ENCODE peak calls at places on chromosomes 4 and X, in six cellular contexts. One of them, this sample, is unnamed.

GRCh38 chr4:142778908-142779307 is 67.2 kb downstream of the INPP4B start:
- DNase-seq in bronchial epithelial cell: peak; percentile 15
- DNase-seq in hepatocyte: no peak
- DNase-seq in progenitor cell of endocrine pancreas: no peak
- DNase-seq in A549: no peak
- DNase-seq in neural crest cell: no peak
- DNase-seq in this sample: no peak

GRCh38 chrX:72028701-72029470 is 102.8 kb downstream of the RTL5 start:
- DNase-seq in bronchial epithelial cell: no peak
- DNase-seq in hepatocyte: no peak
- DNase-seq in progenitor cell of endocrine pancreas: no peak
- DNase-seq in A549: no peak
- DNase-seq in neural crest cell: no peak
- DNase-seq in this sample: no peak

GRCh38 chr4:56742080-56742871 is 61.2 kb upstream of the HOPX start:
- DNase-seq in bronchial epithelial cell: peak; percentile 37
- DNase-seq in hepatocyte: no peak
- DNase-seq in progenitor cell of endocrine pancreas: no peak
- DNase-seq in A549: no peak
- DNase-seq in neural crest cell: no peak
- DNase-seq in this sample: no peak

GRCh38 chr4:68599150-68599549 is 23.0 kb upstream of the UGT2B17 start:
- DNase-seq in bronchial epithelial cell: peak; percentile 29
- DNase-seq in hepatocyte: no peak
- DNase-seq in progenitor cell of endocrine pancreas: no peak
- DNase-seq in A549: no peak
- DNase-seq in neural crest cell: no peak
- DNase-seq in this sample: no peak

GRCh38 chr4:147582386-147583077 is 34.7 kb upstream of the TMEM184C start:
- DNase-seq in bronchial epithelial cell: peak; percentile 97
- DNase-seq in hepatocyte: no peak
- DNase-seq in progenitor cell of endocrine pancreas: no peak
- DNase-seq in A549: peak; percentile 21
- DNase-seq in neural crest cell: no peak
- DNase-seq in this sample: no peak

GRCh38 chrX:129779747-129780146 is at the start of gene SASH3:
- DNase-seq in bronchial epithelial cell: no peak
- DNase-seq in hepatocyte: no peak
- DNase-seq in progenitor cell of endocrine pancreas: no peak
- DNase-seq in A549: no peak
- DNase-seq in neural crest cell: no peak
- DNase-seq in this sample: no peak

GRCh38 chrX:13902406-13902805 is 85.5 kb upstream of the GPM6B start:
- DNase-seq in bronchial epithelial cell: no peak
- DNase-seq in hepatocyte: no peak
- DNase-seq in progenitor cell of endocrine pancreas: no peak
- DNase-seq in A549: no peak
- DNase-seq in neural crest cell: no peak
- DNase-seq in this sample: no peak

GRCh38 chrX:56231706-56232105 is 450 bp upstream of the KLF8 start:
- DNase-seq in bronchial epithelial cell: no peak
- DNase-seq in hepatocyte: no peak
- DNase-seq in progenitor cell of endocrine pancreas: no peak
- DNase-seq in A549: no peak
- DNase-seq in neural crest cell: no peak
- DNase-seq in this sample: no peak

GRCh38 chrX:3144651-3145050 is 103.4 kb downstream of the ARSF start:
- DNase-seq in bronchial epithelial cell: no peak
- DNase-seq in hepatocyte: no peak
- DNase-seq in progenitor cell of endocrine pancreas: no peak
- DNase-seq in A549: no peak
- DNase-seq in neural crest cell: no peak
- DNase-seq in this sample: no peak

GRCh38 chr4:76879731-76880364 is 18.1 kb downstream of the SOWAHB start:
- DNase-seq in bronchial epithelial cell: peak; percentile 49
- DNase-seq in hepatocyte: no peak
- DNase-seq in progenitor cell of endocrine pancreas: no peak
- DNase-seq in A549: no peak
- DNase-seq in neural crest cell: no peak
- DNase-seq in this sample: no peak

GRCh38 chr4:184281231-184282139 is 63.8 kb upstream of the ENPP6 start:
- DNase-seq in bronchial epithelial cell: no peak
- DNase-seq in hepatocyte: no peak
- DNase-seq in progenitor cell of endocrine pancreas: no peak
- DNase-seq in A549: no peak
- DNase-seq in neural crest cell: no peak
- DNase-seq in this sample: no peak

GRCh38 chr4:109350121-109350520 is 47.7 kb upstream of the COL25A1 start:
- DNase-seq in bronchial epithelial cell: no peak
- DNase-seq in hepatocyte: no peak
- DNase-seq in progenitor cell of endocrine pancreas: no peak
- DNase-seq in A549: no peak
- DNase-seq in neural crest cell: no peak
- DNase-seq in this sample: no peak

GRCh38 chrX:71563921-71564320 is 14.3 kb upstream of the GCNA start:
- DNase-seq in bronchial epithelial cell: no peak
- DNase-seq in hepatocyte: no peak
- DNase-seq in progenitor cell of endocrine pancreas: no peak
- DNase-seq in A549: no peak
- DNase-seq in neural crest cell: no peak
- DNase-seq in this sample: no peak

GRCh38 chrX:13026877-13027652 is 17.4 kb downstream of the FAM9C start:
- DNase-seq in bronchial epithelial cell: no peak
- DNase-seq in hepatocyte: no peak
- DNase-seq in progenitor cell of endocrine pancreas: no peak
- DNase-seq in A549: no peak
- DNase-seq in neural crest cell: no peak
- DNase-seq in this sample: no peak

GRCh38 chrX:130145123-130145522 is 20.5 kb downstream of the AIFM1 start:
- DNase-seq in bronchial epithelial cell: peak; percentile 32
- DNase-seq in hepatocyte: no peak
- DNase-seq in progenitor cell of endocrine pancreas: no peak
- DNase-seq in A549: no peak
- DNase-seq in neural crest cell: no peak
- DNase-seq in this sample: no peak

GRCh38 chrX:97387004-97387403 is 503.3 kb downstream of the RPA4 start:
- DNase-seq in bronchial epithelial cell: no peak
- DNase-seq in hepatocyte: no peak
- DNase-seq in progenitor cell of endocrine pancreas: no peak
- DNase-seq in A549: no peak
- DNase-seq in neural crest cell: no peak
- DNase-seq in this sample: no peak

GRCh38 chr4:52199574-52200338 is 148.7 kb downstream of the SPATA18 start:
- DNase-seq in bronchial epithelial cell: peak; percentile 17
- DNase-seq in hepatocyte: no peak
- DNase-seq in progenitor cell of endocrine pancreas: no peak
- DNase-seq in A549: peak; percentile 75
- DNase-seq in neural crest cell: no peak
- DNase-seq in this sample: peak; percentile 80

GRCh38 chrX:102341867-102342266 is 94.9 kb downstream of the NXF2 start:
- DNase-seq in bronchial epithelial cell: no peak
- DNase-seq in hepatocyte: no peak
- DNase-seq in progenitor cell of endocrine pancreas: no peak
- DNase-seq in A549: no peak
- DNase-seq in neural crest cell: no peak
- DNase-seq in this sample: no peak

GRCh38 chr4:72338060-72338459 is 231.0 kb downstream of the ADAMTS3 start:
- DNase-seq in bronchial epithelial cell: no peak
- DNase-seq in hepatocyte: no peak
- DNase-seq in progenitor cell of endocrine pancreas: no peak
- DNase-seq in A549: no peak
- DNase-seq in neural crest cell: no peak
- DNase-seq in this sample: no peak

GRCh38 chr4:64121803-64122202 is 287.4 kb downstream of the TECRL start:
- DNase-seq in bronchial epithelial cell: peak; percentile 15
- DNase-seq in hepatocyte: no peak
- DNase-seq in progenitor cell of endocrine pancreas: no peak
- DNase-seq in A549: no peak
- DNase-seq in neural crest cell: no peak
- DNase-seq in this sample: no peak

GRCh38 chr4:119559044-119559647 is 69.5 kb downstream of the PDE5A start:
- DNase-seq in bronchial epithelial cell: peak; percentile 57
- DNase-seq in hepatocyte: peak; percentile 56
- DNase-seq in progenitor cell of endocrine pancreas: no peak
- DNase-seq in A549: peak; percentile 37
- DNase-seq in neural crest cell: no peak
- DNase-seq in this sample: peak; percentile 60

GRCh38 chrX:40108959-40109287 is 11.2 kb upstream of the BCOR start:
- DNase-seq in bronchial epithelial cell: no peak
- DNase-seq in hepatocyte: peak; percentile 93
- DNase-seq in progenitor cell of endocrine pancreas: peak; percentile 32
- DNase-seq in A549: peak; percentile 85
- DNase-seq in neural crest cell: no peak
- DNase-seq in this sample: peak; percentile 81

GRCh38 chr4:67019670-67020069 is 525.6 kb downstream of the CENPC start:
- DNase-seq in bronchial epithelial cell: no peak
- DNase-seq in hepatocyte: no peak
- DNase-seq in progenitor cell of endocrine pancreas: no peak
- DNase-seq in A549: no peak
- DNase-seq in neural crest cell: no peak
- DNase-seq in this sample: peak; percentile 30

GRCh38 chr4:77263247-77263646 is 106.2 kb downstream of the CCNG2 start:
- DNase-seq in bronchial epithelial cell: no peak
- DNase-seq in hepatocyte: no peak
- DNase-seq in progenitor cell of endocrine pancreas: no peak
- DNase-seq in A549: no peak
- DNase-seq in neural crest cell: no peak
- DNase-seq in this sample: no peak

GRCh38 chr4:8019396-8020365 is 80.0 kb upstream of the AFAP1 start:
- DNase-seq in bronchial epithelial cell: peak; percentile 45
- DNase-seq in hepatocyte: peak; percentile 65
- DNase-seq in progenitor cell of endocrine pancreas: no peak
- DNase-seq in A549: no peak
- DNase-seq in neural crest cell: no peak
- DNase-seq in this sample: peak; percentile 47

GRCh38 chr4:121256346-121256745 is 92.2 kb upstream of the TNIP3 start:
- DNase-seq in bronchial epithelial cell: peak; percentile 96
- DNase-seq in hepatocyte: peak; percentile 42
- DNase-seq in progenitor cell of endocrine pancreas: no peak
- DNase-seq in A549: no peak
- DNase-seq in neural crest cell: no peak
- DNase-seq in this sample: peak; percentile 88

GRCh38 chrX:118216488-118216887 is 99.9 kb upstream of the KLHL13 start:
- DNase-seq in bronchial epithelial cell: no peak
- DNase-seq in hepatocyte: no peak
- DNase-seq in progenitor cell of endocrine pancreas: no peak
- DNase-seq in A549: no peak
- DNase-seq in neural crest cell: no peak
- DNase-seq in this sample: peak; percentile 27

GRCh38 chrX:16601885-16602284 is 48.1 kb upstream of the S100G start:
- DNase-seq in bronchial epithelial cell: no peak
- DNase-seq in hepatocyte: no peak
- DNase-seq in progenitor cell of endocrine pancreas: no peak
- DNase-seq in A549: no peak
- DNase-seq in neural crest cell: no peak
- DNase-seq in this sample: no peak

GRCh38 chrX:109776432-109776831 is 43.4 kb upstream of the ACSL4 start:
- DNase-seq in bronchial epithelial cell: no peak
- DNase-seq in hepatocyte: no peak
- DNase-seq in progenitor cell of endocrine pancreas: no peak
- DNase-seq in A549: no peak
- DNase-seq in neural crest cell: no peak
- DNase-seq in this sample: no peak

GRCh38 chr4:2942532-2943363 is 20.5 kb downstream of the NOP14 start:
- DNase-seq in bronchial epithelial cell: peak; percentile 43
- DNase-seq in hepatocyte: no peak
- DNase-seq in progenitor cell of endocrine pancreas: no peak
- DNase-seq in A549: no peak
- DNase-seq in neural crest cell: no peak
- DNase-seq in this sample: no peak

GRCh38 chr4:86857341-86858052 is 8.3 kb upstream of the SLC10A6 start:
- DNase-seq in bronchial epithelial cell: peak; percentile 78
- DNase-seq in hepatocyte: no peak
- DNase-seq in progenitor cell of endocrine pancreas: no peak
- DNase-seq in A549: no peak
- DNase-seq in neural crest cell: no peak
- DNase-seq in this sample: no peak

DNA sequence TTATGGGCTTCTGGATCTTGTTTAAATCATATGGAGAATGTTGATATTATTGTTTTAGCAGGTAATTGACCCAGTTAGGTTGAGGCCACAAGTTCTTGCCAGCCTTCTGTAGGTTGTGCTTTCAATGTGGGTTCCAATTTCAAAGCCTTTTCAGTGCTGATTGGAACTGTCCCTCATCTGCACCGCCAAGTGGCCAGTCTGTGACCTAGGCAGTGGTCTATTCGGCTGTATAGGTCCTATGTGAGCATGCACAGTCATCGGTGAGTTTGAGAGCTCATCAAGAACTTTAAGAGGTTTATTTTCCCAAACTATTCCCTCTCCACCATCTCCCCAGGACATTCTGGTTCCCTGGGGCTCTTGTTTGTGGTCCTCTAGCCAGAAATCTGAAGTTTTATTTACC is 35.7 kb downstream of the DDX53 start:
- DNase-seq in bronchial epithelial cell: no peak
- DNase-seq in hepatocyte: no peak
- DNase-seq in progenitor cell of endocrine pancreas: no peak
- DNase-seq in A549: peak; percentile 3
- DNase-seq in neural crest cell: no peak
- DNase-seq in this sample: no peak
- TF ChIP-seq CTCF in bronchial epithelial cell: no peak
- TF ChIP-seq CTCF in hepatocyte: no peak
- TF ChIP-seq CTCF in progenitor cell of endocrine pancreas: no peak
- TF ChIP-seq CTCF in A549: no peak
- TF ChIP-seq CTCF in neural crest cell: no peak
- TF ChIP-seq CTCF in this sample: peak; percentile 10

DNA sequence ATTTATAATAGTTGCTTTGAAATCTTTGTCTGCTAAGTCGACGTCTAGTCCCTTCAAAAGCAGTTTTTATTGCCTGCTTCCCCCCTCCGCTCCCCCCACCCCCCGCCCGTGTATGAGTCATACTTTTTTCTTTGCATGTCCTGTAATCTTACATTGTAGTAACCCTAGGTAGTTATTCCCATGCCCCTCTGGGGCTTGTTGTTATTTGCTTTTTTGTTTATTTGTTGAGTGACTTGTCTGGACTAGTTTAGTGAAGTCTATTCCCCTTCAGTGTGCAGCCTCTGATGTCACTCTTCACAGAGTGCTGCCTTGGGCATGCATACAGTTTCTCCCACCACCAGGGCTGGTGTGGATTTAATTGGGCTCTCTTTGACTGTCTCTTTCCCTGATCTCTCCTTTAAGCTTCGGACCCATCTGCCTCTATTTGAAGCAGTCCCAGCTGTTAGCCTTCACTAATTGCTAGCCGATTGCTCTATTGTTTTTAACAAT is 86.2 kb downstream of the PPEF1 start:
- DNase-seq in bronchial epithelial cell: peak; percentile 30
- DNase-seq in hepatocyte: peak; percentile 22
- DNase-seq in progenitor cell of endocrine pancreas: no peak
- DNase-seq in A549: peak; percentile 75
- DNase-seq in neural crest cell: no peak
- DNase-seq in this sample: peak; percentile 44
- TF ChIP-seq CTCF in bronchial epithelial cell: no peak
- TF ChIP-seq CTCF in hepatocyte: no peak
- TF ChIP-seq CTCF in progenitor cell of endocrine pancreas: no peak
- TF ChIP-seq CTCF in A549: no peak
- TF ChIP-seq CTCF in neural crest cell: no peak
- TF ChIP-seq CTCF in this sample: no peak

GRCh38 chr4:1843852-1844251 is 12.1 kb downstream of the LETM1 start:
- DNase-seq in bronchial epithelial cell: no peak
- DNase-seq in hepatocyte: no peak
- DNase-seq in progenitor cell of endocrine pancreas: no peak
- DNase-seq in A549: no peak
- DNase-seq in neural crest cell: no peak
- DNase-seq in this sample: no peak
- TF ChIP-seq CTCF in bronchial epithelial cell: no peak
- TF ChIP-seq CTCF in hepatocyte: no peak
- TF ChIP-seq CTCF in progenitor cell of endocrine pancreas: no peak
- TF ChIP-seq CTCF in A549: no peak
- TF ChIP-seq CTCF in neural crest cell: no peak
- TF ChIP-seq CTCF in this sample: no peak

GRCh38 chr4:110959041-110959643 is 336.3 kb upstream of the PITX2 start:
- DNase-seq in bronchial epithelial cell: peak; percentile 27
- DNase-seq in hepatocyte: peak; percentile 23
- DNase-seq in progenitor cell of endocrine pancreas: no peak
- DNase-seq in A549: peak; percentile 1
- DNase-seq in neural crest cell: no peak
- DNase-seq in this sample: peak; percentile 40
- TF ChIP-seq CTCF in bronchial epithelial cell: no peak
- TF ChIP-seq CTCF in hepatocyte: peak; percentile 70
- TF ChIP-seq CTCF in progenitor cell of endocrine pancreas: peak; percentile 37
- TF ChIP-seq CTCF in A549: peak; percentile 34
- TF ChIP-seq CTCF in neural crest cell: peak; percentile 64
- TF ChIP-seq CTCF in this sample: peak; percentile 65

This sample was measured in A673.